ENCODE peak calls at places on chromosome 21, in nine cellular contexts. O is IMR-90, I is osteoblast, P is K562, T is PC-3, W is SK-N-SH, K is HCT116, U is neural progenitor cell, C is mammary epithelial cell. J is an unnamed sample. For H3K4me1, the result is how much of the 10 kb centered on the place peaks cover.

GRCh38 chr21:24658926-24659325 is 948.4 kb downstream of the MRPL39 start:
- DNase-seq in O (no peak), I (no peak), P (no peak), T (no peak), W (no peak), K (no peak), U (no peak), C (no peak), J (no peak)

GRCh38 chr21:43736224-43736883 is 17.4 kb downstream of the PDXK start:
- DNase-seq in O (no peak), I (peak), P (no peak), T (peak), W (no peak), K (no peak), U (no peak), C (no peak), J (no peak)

GRCh38 chr21:22791986-22792560 is 1793.9 kb downstream of the NCAM2 start:
- DNase-seq in O (peak), I (peak), P (peak), T (peak), W (peak), K (no peak), U (peak), C (no peak), J (no peak)

GRCh38 chr21:25887166-25887565 is 152.4 kb downstream of the GABPA start:
- DNase-seq in O (no peak), I (no peak), P (no peak), T (peak), W (no peak), K (no peak), U (peak), C (no peak), J (no peak)

GRCh38 chr21:28311776-28312175 is 680.9 kb downstream of the LTN1 start:
- DNase-seq in O (no peak), I (no peak), P (no peak), T (peak), W (no peak), K (no peak), U (no peak), C (no peak), J (no peak)

GRCh38 chr21:39630191-39630591 is 17.5 kb downstream of the B3GALT5 start:
- DNase-seq in O (peak), I (peak), P (no peak), T (peak), W (no peak), K (peak), U (no peak), C (no peak), J (no peak)

GRCh38 chr21:38863843-38864363 is 58.2 kb downstream of the ETS2 start:
- DNase-seq in O (no peak), I (no peak), P (no peak), T (no peak), W (no peak), K (no peak), U (no peak), C (no peak), J (no peak)

GRCh38 chr21:35924714-35925301 is 135.5 kb downstream of the SETD4 start:
- DNase-seq in O (peak), I (no peak), P (no peak), T (peak), W (no peak), K (no peak), U (no peak), C (peak), J (no peak)

GRCh38 chr21:38159355-38159754 is 97.4 kb upstream of the KCNJ15 start:
- DNase-seq in O (peak), I (peak), P (peak), T (peak), W (peak), K (peak), U (peak), C (peak), J (peak)

GRCh38 chr21:40011371-40011770 is 144.1 kb downstream of the PCP4 start:
- DNase-seq in O (no peak), I (no peak), P (no peak), T (no peak), W (no peak), K (no peak), U (no peak), C (no peak), J (no peak)

GRCh38 chr21:41232055-41232454 is 64.1 kb downstream of the BACE2 start:
- DNase-seq in O (no peak), I (no peak), P (no peak), T (no peak), W (no peak), K (no peak), U (no peak), C (no peak), J (no peak)

GRCh38 chr21:39097981-39098380 is 85.3 kb downstream of the PSMG1 start:
- DNase-seq in O (no peak), I (no peak), P (no peak), T (no peak), W (peak), K (no peak), U (no peak), C (no peak), J (no peak)

GRCh38 chr21:41141031-41141457 is 26.9 kb upstream of the BACE2 start:
- DNase-seq in O (peak), I (no peak), P (no peak), T (peak), W (no peak), K (no peak), U (no peak), C (peak), J (peak)

GRCh38 chr21:34846601-34847112 is 177.9 kb downstream of the CLIC6 start:
- DNase-seq in O (peak), I (peak), P (no peak), T (peak), W (no peak), K (peak), U (peak), C (peak), J (peak)

GRCh38 chr21:34852438-34852837 is 183.6 kb downstream of the CLIC6 start:
- DNase-seq in O (no peak), I (no peak), P (no peak), T (no peak), W (no peak), K (no peak), U (no peak), C (no peak), J (no peak)

GRCh38 chr21:34845521-34846213 is 176.9 kb downstream of the CLIC6 start:
- DNase-seq in O (peak), I (peak), P (no peak), T (peak), W (no peak), K (peak), U (no peak), C (peak), J (peak)

GRCh38 chr21:34846214-34846575 is 177.4 kb downstream of the CLIC6 start:
- DNase-seq in O (no peak), I (no peak), P (no peak), T (no peak), W (no peak), K (no peak), U (no peak), C (no peak), J (no peak)

DNA sequence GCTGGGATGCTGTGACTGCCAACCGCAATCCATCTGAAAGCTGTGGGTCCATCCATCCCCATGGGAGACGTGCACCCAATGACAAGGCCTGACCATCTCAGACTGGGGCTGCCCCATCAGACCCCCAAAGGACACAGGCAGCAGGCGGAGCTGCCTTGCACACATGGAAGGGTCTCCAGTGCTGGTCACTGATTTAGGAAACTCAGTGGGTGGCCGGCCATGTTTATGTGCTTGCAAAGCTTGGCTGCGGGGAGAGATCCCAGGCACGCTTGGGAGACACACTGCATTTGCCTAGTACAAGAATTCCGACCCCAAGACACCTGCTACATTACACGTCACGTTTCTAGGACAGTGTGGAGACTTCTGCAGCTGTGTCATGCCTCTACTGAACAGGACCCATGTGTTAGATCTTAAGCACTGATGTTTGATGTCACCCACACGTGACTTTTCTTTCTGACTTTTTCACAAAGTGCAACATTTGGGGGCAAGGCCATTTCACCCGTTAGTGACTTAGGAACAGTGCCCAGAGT is 181.4 kb downstream of the CLIC6 start:
- DNase-seq in O (no peak), I (no peak), P (no peak), T (no peak), W (no peak), K (no peak), U (no peak), C (no peak), J (no peak)
- H3K4me1 ChIP-seq in O (under half), I (under half), P (under half), T (under half), W (under half), K (under half), U (under half), C (under half), J (under half)

GRCh38 chr21:42235593-42235992 is 16.7 kb downstream of the ABCG1 start:
- DNase-seq in O (no peak), I (no peak), P (no peak), T (no peak), W (no peak), K (no peak), U (no peak), C (no peak), J (no peak)
- H3K4me2 ChIP-seq in O (no peak), I (no peak), P (peak), T (peak), W (no peak), K (peak), U (peak), C (no peak), J (peak)

GRCh38 chr21:30555095-30555494 is 6.0 kb downstream of the KRTAP19-7 start:
- DNase-seq in O (no peak), I (no peak), P (no peak), T (no peak), W (no peak), K (no peak), U (no peak), C (no peak), J (no peak)
- TF ChIP-seq CTCF in O (no peak), I (no peak), P (no peak), T (no peak), W (no peak), K (no peak), U (no peak), C (no peak), J (no peak)

GRCh38 chr21:33368576-33368975 is 34.6 kb upstream of the IFNGR2 start:
- DNase-seq in O (no peak), I (no peak), P (no peak), T (no peak), W (no peak), K (no peak), U (no peak), C (no peak), J (no peak)

GRCh38 chr21:33368124-33368523 is 35.1 kb upstream of the IFNGR2 start:
- DNase-seq in O (no peak), I (no peak), P (no peak), T (no peak), W (no peak), K (no peak), U (no peak), C (no peak), J (no peak)

GRCh38 chr21:33372582-33372981 is 30.6 kb upstream of the IFNGR2 start:
- DNase-seq in O (no peak), I (no peak), P (no peak), T (no peak), W (no peak), K (no peak), U (no peak), C (no peak), J (no peak)

GRCh38 chr21:33369586-33369985 is 33.6 kb upstream of the IFNGR2 start:
- DNase-seq in O (no peak), I (no peak), P (no peak), T (no peak), W (no peak), K (no peak), U (no peak), C (no peak), J (no peak)

GRCh38 chr21:33370292-33370691 is 32.9 kb upstream of the IFNGR2 start:
- DNase-seq in O (no peak), I (no peak), P (no peak), T (no peak), W (no peak), K (no peak), U (no peak), C (no peak), J (no peak)
- H3K4me1 ChIP-seq in O (under half), I (under half), P (under half), T (under half), W (under half), K (under half), U (under half), C (under half), J (under half)

GRCh38 chr21:45096216-45096615 is 21.8 kb downstream of the ADARB1 start:
- DNase-seq in O (no peak), I (no peak), P (no peak), T (no peak), W (peak), K (no peak), U (no peak), C (no peak), J (no peak)

GRCh38 chr21:45100866-45101265 is 26.5 kb downstream of the ADARB1 start:
- DNase-seq in O (no peak), I (no peak), P (no peak), T (no peak), W (no peak), K (no peak), U (no peak), C (no peak), J (no peak)

GRCh38 chr21:45097827-45098387 is 23.5 kb downstream of the ADARB1 start:
- DNase-seq in O (no peak), I (no peak), P (no peak), T (no peak), W (no peak), K (no peak), U (no peak), C (no peak), J (no peak)

GRCh38 chr21:45095505-45095904 is 21.1 kb downstream of the ADARB1 start:
- DNase-seq in O (no peak), I (no peak), P (no peak), T (no peak), W (no peak), K (no peak), U (no peak), C (no peak), J (no peak)

DNA sequence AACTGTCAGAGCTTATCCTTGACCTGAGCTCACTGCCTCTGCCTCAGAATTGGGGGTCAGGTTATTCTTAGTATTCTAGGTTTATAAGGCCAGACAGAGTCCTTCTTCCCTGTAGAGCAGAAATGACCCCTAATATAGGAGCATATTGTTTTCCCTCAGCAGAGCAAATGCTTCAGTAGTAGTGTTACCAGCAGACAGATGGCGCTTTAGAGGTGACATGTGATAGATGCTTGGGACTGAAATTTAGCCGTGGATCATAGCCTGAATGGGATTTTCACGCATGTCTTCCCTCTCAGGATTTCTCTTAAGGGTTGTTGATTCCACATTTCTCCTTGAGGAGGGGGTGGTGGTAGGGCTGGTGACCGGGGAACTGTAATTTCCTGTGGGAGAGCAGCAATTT is 24.5 kb downstream of the ADARB1 start:
- DNase-seq in O (no peak), I (no peak), P (peak), T (peak), W (peak), K (no peak), U (peak), C (no peak), J (no peak)
- H3K4me2 ChIP-seq in O (no peak), I (no peak), P (no peak), T (no peak), W (no peak), K (no peak), U (no peak), C (no peak), J (no peak)

DNA sequence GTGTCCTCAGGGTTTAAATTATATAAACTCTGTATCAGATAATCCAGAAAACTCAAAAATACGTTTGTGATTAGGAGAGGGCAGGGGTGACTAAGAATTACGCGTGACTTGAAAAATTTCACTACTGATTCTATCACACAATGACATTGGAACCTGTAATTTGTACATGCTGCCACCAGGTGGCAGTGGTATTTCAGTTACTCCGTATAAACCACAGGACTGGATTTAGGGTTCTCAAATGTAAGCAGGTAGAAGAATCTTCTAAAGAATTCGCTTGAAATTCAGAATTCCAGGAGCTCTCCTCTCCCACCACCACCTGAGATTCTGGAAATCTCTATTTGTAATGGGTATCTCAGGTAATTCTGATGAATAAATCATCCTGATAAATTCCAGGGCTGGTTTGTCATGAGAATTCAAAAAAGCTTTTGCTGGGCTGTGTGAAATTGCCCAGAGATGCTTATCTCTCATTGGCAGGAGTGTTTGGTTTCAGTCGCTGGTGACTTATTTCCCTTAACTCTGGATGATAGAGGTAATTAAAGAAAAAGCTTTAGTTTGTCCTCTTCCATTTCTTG is 1.7 kb upstream of the KRTAP7-1 start:
- DNase-seq in O (no peak), I (no peak), P (peak), T (peak), W (peak), K (peak), U (peak), C (peak), J (no peak)
- TF ChIP-seq CTCF in O (peak), I (no peak), P (peak), T (peak), W (peak), K (peak), U (peak), C (peak), J (peak)

J was measured in PC-9.